ENCODE peak calls at places on chromosomes 3 and 15, in nine cellular contexts. C, Y, F, O, P, S, W, Q and K are unnamed samples.

GRCh38 chr3:105094588-105094987 is 272.1 kb upstream of the ALCAM start:
- DNase-seq in Q (no peak), Y (no peak), S (no peak), W (no peak), P (no peak), O (no peak), F (no peak), C (no peak), K (no peak)

GRCh38 chr15:31266712-31267111 is 59.9 kb upstream of the KLF13 start:
- DNase-seq in C (no peak), O (no peak), F (no peak), P (peak; percentile 64), W (peak; percentile 14), Y (no peak), Q (peak; percentile 5), S (peak; percentile 55), K (no peak)

GRCh38 chr15:34582461-34583357 is 742 bp downstream of the GOLGA8B start:
- DNase-seq in F (peak; percentile 22), S (peak; percentile 57), C (no peak), Y (no peak), Q (peak; percentile 57), W (no peak), O (no peak), P (no peak), K (peak; percentile 16)

GRCh38 chr3:18489939-18490338 is 64.8 kb upstream of the SATB1 start:
- DNase-seq in Q (no peak), F (no peak), Y (no peak), S (no peak), C (no peak), W (no peak), O (no peak), P (no peak), K (no peak)

GRCh38 chr15:59260090-59260489 is 53.4 kb downstream of the LDHAL6B start:
- DNase-seq in O (no peak), W (no peak), C (no peak), F (no peak), P (no peak), Y (no peak), S (no peak), Q (peak; percentile 83), K (no peak)

GRCh38 chr3:164418426-164418825 is 659.9 kb downstream of the SI start:
- DNase-seq in O (no peak), Y (no peak), S (peak; percentile 35), P (no peak), W (no peak), C (no peak), F (peak; percentile 24), Q (no peak), K (no peak)

GRCh38 chr3:43361077-43361476 is 74.7 kb downstream of the SNRK start:
- DNase-seq in Y (no peak), C (no peak), Q (no peak), P (peak; percentile 56), O (no peak), S (no peak), W (no peak), F (no peak), K (no peak)

GRCh38 chr3:179179256-179179655 is 31.1 kb downstream of the PIK3CA start:
- DNase-seq in Y (no peak), O (no peak), Q (no peak), P (no peak), C (no peak), W (no peak), S (no peak), F (no peak), K (no peak)

GRCh38 chr15:65793813-65794104 is 1.7 kb upstream of the DENND4A start:
- DNase-seq in O (no peak), Q (no peak), W (no peak), F (no peak), P (no peak), C (no peak), Y (no peak), S (no peak), K (no peak)

DNA sequence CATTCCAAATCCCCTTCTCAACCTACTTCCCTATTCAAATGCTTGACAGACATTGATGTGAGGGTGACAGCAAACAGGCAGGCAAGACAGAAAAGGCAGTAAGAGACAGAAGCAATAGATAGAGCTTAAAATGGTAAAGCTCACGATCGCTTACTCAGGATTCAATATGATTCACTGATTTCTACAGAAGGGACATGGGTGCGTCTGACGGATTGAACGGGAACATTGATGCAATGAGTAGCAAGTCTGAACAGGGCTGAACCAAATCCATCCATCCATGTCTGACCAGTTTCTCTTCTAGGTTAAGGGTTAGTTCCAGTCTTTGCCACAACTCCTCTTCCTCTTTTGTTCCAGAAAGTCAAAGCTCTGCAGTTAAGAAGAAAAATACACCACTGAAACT is 35.1 kb downstream of the P2RY1 start:
- DNase-seq in F (no peak), S (no peak), O (no peak), W (no peak), P (no peak), C (no peak), Q (no peak), Y (no peak), K (no peak)
- H3K4me3 ChIP-seq in F (no peak overlapping the region), S (no peak overlapping the region), O (no peak overlapping the region), W (no peak overlapping the region), P (no peak overlapping the region), C (no peak overlapping the region), Q (no peak overlapping the region), Y (no peak overlapping the region), K (no peak overlapping the region)

GRCh38 chr15:101697488-101697887 is 26.8 kb downstream of the TARS3 start:
- DNase-seq in Y (no peak), O (no peak), W (no peak), F (no peak), S (no peak), C (no peak), Q (no peak), P (no peak), K (no peak)

GRCh38 chr15:101692799-101693198 is 31.5 kb downstream of the TARS3 start:
- DNase-seq in C (no peak), Y (no peak), S (peak; percentile 18), W (no peak), P (no peak), Q (no peak), F (no peak), O (no peak), K (no peak)

GRCh38 chr15:101698314-101698713 is 26.0 kb downstream of the TARS3 start:
- DNase-seq in W (no peak), F (no peak), Y (no peak), S (no peak), P (no peak), C (no peak), Q (no peak), O (no peak), K (no peak)

GRCh38 chr15:101689901-101690300 is 34.4 kb downstream of the TARS3 start:
- DNase-seq in W (no peak), O (no peak), Y (no peak), F (peak; percentile 65), S (no peak), C (no peak), P (no peak), Q (no peak), K (no peak)

DNA sequence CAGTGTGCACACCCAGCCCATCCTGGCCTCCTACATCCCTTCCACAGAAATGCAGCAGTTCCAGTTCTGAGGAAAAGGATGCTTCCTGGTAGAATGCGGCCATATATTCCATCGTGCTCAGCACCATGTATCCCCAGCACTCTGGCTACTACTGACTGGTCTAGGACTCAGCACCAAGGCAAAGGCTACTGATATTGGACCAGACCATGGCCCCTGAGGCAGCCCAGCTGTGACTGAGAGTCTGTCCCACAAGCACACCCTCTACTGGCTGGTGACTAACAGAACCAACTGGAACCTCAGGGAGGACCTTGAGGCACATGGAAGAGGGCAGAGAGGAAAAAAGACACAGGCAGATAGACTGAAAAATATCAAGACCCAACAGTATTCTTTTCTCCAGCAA is 30.0 kb downstream of the TARS3 start:
- DNase-seq in C (no peak), S (no peak), W (no peak), F (no peak), O (no peak), Y (no peak), Q (no peak), P (no peak), K (no peak)
- TF ChIP-seq CTCF in C (no peak), S (no peak), W (no peak), F (peak; percentile 11), O (no peak), Y (no peak), Q (peak; percentile 13), P (no peak), K (no peak)

DNA sequence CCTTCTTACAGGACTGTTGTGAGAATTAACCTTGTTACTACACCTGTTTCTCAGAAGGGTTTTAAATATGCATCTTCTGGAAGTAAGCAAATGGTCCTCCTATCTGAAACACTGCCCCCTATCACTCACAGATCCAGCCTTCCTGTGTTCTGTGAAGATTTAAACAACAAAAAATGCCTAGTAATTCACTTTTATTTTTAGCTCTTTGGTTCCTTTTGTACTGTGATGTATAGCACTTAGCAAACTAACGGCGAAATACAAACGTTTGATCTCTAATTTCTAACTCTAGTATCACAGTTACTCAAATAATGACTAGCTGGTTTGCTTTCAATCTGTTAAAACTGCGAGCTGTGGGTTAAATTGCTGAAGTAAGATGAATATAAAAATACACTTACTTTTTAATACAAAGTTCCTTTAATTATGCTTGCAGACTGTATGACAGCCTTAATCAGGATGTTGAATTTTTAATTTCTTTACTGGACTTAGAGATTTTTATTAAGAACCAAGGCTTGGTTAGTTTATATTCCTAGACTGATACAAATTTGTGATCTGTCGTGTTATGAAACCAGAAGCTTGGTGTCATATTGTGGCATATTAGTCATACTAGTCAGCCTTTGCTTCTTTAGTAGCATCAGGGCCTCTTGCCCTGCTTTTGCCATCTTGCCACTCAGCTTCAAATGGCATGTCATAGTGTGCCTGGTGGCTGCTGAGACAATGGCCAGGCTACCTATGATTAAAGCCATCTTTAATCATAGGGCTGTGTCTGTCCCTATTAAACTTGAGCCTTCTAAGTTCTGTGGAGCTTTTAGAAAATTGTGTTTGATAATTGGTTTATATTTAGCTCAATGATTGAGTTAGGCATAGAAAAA is 9.2 kb downstream of the EIF3J start:
- DNase-seq in P (no peak), Y (no peak), F (peak; percentile 32), C (no peak), Q (no peak), W (no peak), O (no peak), S (no peak), K (peak; percentile 52)
- H3K4me3 ChIP-seq in P (no peak overlapping the region), Y (no peak overlapping the region), F (no peak overlapping the region), C (no peak overlapping the region), Q (no peak overlapping the region), W (no peak overlapping the region), O (no peak overlapping the region), S (no peak overlapping the region), K (no peak overlapping the region)

GRCh38 chr15:80942746-80943565 is 46.7 kb downstream of the MESD start:
- DNase-seq in W (peak; percentile 75), C (no peak), P (peak; percentile 57), O (no peak), S (peak; percentile 15), Y (no peak), Q (no peak), F (no peak), K (peak; percentile 53)
- TF ChIP-seq CTCF in W (no peak), C (no peak), P (no peak), O (no peak), S (no peak), Y (no peak), Q (no peak), F (no peak), K (no peak)

GRCh38 chr3:48593337-48593736 is 1.8 kb downstream of the COL7A1 start:
- DNase-seq in W (no peak), F (no peak), O (no peak), S (no peak), Y (no peak), C (no peak), P (no peak), Q (no peak), K (no peak)
- H3K4me3 ChIP-seq in W (no peak overlapping the region), F (peak overlapping the region; percentile 48), O (peak overlapping the region; percentile 62), S (no peak overlapping the region), Y (no peak overlapping the region), C (peak overlapping the region; percentile 62), P (peak overlapping the region; percentile 55), Q (no peak overlapping the region), K (no peak overlapping the region)

GRCh38 chr15:41585140-41586047 is 26.4 kb downstream of the TYRO3 start:
- DNase-seq in S (peak; percentile 47), Q (peak; percentile 69), Y (peak; percentile 67), W (peak; percentile 27), O (peak; percentile 10), C (peak; percentile 64), P (no peak), F (peak; percentile 56), K (peak; percentile 56)
- TF ChIP-seq CTCF in S (peak; percentile 30), Q (peak; percentile 35), Y (peak; percentile 45), W (peak; percentile 39), O (peak; percentile 59), C (no peak), P (peak; percentile 27), F (peak; percentile 40), K (peak; percentile 44)